ENCODE peak calls at places on chromosomes 7 and 10, in eight cellular contexts. One of them, this sample, is unnamed.

GRCh38 chr7:98276241-98276761 is 5.2 kb upstream of the BRI3 start:
- DNase-seq in cardiac fibroblast: no peak
- DNase-seq in ovary: no peak
- DNase-seq in prostate gland: peak; percentile 71
- DNase-seq in cardiac muscle cell: peak; percentile 81
- DNase-seq in astrocyte: no peak
- DNase-seq in CD8-positive, alpha-beta T cell: no peak
- DNase-seq in upper lobe of right lung: no peak
- DNase-seq in this sample: peak; percentile 84

GRCh38 chr10:132882069-132882468 is 60.3 kb downstream of the CFAP46 start:
- DNase-seq in prostate gland: no peak
- DNase-seq in cardiac fibroblast: no peak
- DNase-seq in cardiac muscle cell: no peak
- DNase-seq in ovary: no peak
- DNase-seq in CD8-positive, alpha-beta T cell: no peak
- DNase-seq in astrocyte: no peak
- DNase-seq in upper lobe of right lung: peak; percentile 20
- DNase-seq in this sample: no peak

GRCh38 chr10:133438711-133439273 is 14.4 kb upstream of the SPRN start:
- DNase-seq in upper lobe of right lung: no peak
- DNase-seq in cardiac muscle cell: peak; percentile 13
- DNase-seq in cardiac fibroblast: peak; percentile 49
- DNase-seq in prostate gland: no peak
- DNase-seq in astrocyte: no peak
- DNase-seq in CD8-positive, alpha-beta T cell: no peak
- DNase-seq in ovary: peak; percentile 4
- DNase-seq in this sample: no peak

GRCh38 chr10:63722537-63722936 is 201.3 kb downstream of the REEP3 start:
- DNase-seq in prostate gland: peak; percentile 79
- DNase-seq in ovary: no peak
- DNase-seq in CD8-positive, alpha-beta T cell: no peak
- DNase-seq in upper lobe of right lung: no peak
- DNase-seq in cardiac fibroblast: peak; percentile 61
- DNase-seq in cardiac muscle cell: peak; percentile 72
- DNase-seq in astrocyte: peak; percentile 90
- DNase-seq in this sample: peak; percentile 34

GRCh38 chr10:34102237-34102673 is 712.8 kb downstream of the PARD3 start:
- DNase-seq in prostate gland: peak; percentile 25
- DNase-seq in cardiac muscle cell: peak; percentile 81
- DNase-seq in cardiac fibroblast: peak; percentile 83
- DNase-seq in ovary: peak; percentile 64
- DNase-seq in CD8-positive, alpha-beta T cell: no peak
- DNase-seq in upper lobe of right lung: no peak
- DNase-seq in astrocyte: peak; percentile 41
- DNase-seq in this sample: no peak

GRCh38 chr10:91614254-91614624 is 18.6 kb downstream of the PPP1R3C start:
- DNase-seq in CD8-positive, alpha-beta T cell: no peak
- DNase-seq in upper lobe of right lung: no peak
- DNase-seq in prostate gland: no peak
- DNase-seq in cardiac fibroblast: peak; percentile 92
- DNase-seq in ovary: no peak
- DNase-seq in astrocyte: peak; percentile 98
- DNase-seq in cardiac muscle cell: peak; percentile 75
- DNase-seq in this sample: peak; percentile 85

GRCh38 chr10:23535381-23535780 is 96.5 kb downstream of the OTUD1 start:
- DNase-seq in cardiac muscle cell: no peak
- DNase-seq in ovary: no peak
- DNase-seq in prostate gland: no peak
- DNase-seq in upper lobe of right lung: no peak
- DNase-seq in cardiac fibroblast: no peak
- DNase-seq in CD8-positive, alpha-beta T cell: no peak
- DNase-seq in astrocyte: no peak
- DNase-seq in this sample: no peak

GRCh38 chr7:143367972-143368371 is 5.5 kb upstream of the FAM131B start:
- DNase-seq in cardiac fibroblast: peak; percentile 9
- DNase-seq in upper lobe of right lung: no peak
- DNase-seq in astrocyte: no peak
- DNase-seq in cardiac muscle cell: no peak
- DNase-seq in prostate gland: no peak
- DNase-seq in CD8-positive, alpha-beta T cell: no peak
- DNase-seq in ovary: no peak
- DNase-seq in this sample: no peak

GRCh38 chr7:142194201-142194600 is 63.7 kb downstream of the PRSS58 start:
- DNase-seq in CD8-positive, alpha-beta T cell: no peak
- DNase-seq in prostate gland: no peak
- DNase-seq in astrocyte: peak; percentile 49
- DNase-seq in upper lobe of right lung: no peak
- DNase-seq in cardiac muscle cell: no peak
- DNase-seq in ovary: no peak
- DNase-seq in cardiac fibroblast: peak; percentile 10
- DNase-seq in this sample: no peak

GRCh38 chr10:36671607-36672006 is 453.8 kb upstream of the ANKRD30A start:
- DNase-seq in ovary: no peak
- DNase-seq in cardiac fibroblast: peak; percentile 77
- DNase-seq in cardiac muscle cell: no peak
- DNase-seq in CD8-positive, alpha-beta T cell: no peak
- DNase-seq in prostate gland: no peak
- DNase-seq in astrocyte: peak; percentile 73
- DNase-seq in upper lobe of right lung: no peak
- DNase-seq in this sample: no peak

GRCh38 chr7:149565096-149565382 is 67.4 kb upstream of the ZNF746 start:
- DNase-seq in astrocyte: no peak
- DNase-seq in ovary: no peak
- DNase-seq in cardiac fibroblast: no peak
- DNase-seq in CD8-positive, alpha-beta T cell: no peak
- DNase-seq in cardiac muscle cell: no peak
- DNase-seq in prostate gland: no peak
- DNase-seq in upper lobe of right lung: no peak
- DNase-seq in this sample: no peak

GRCh38 chr10:110802090-110802489 is 69.6 kb upstream of the PDCD4 start:
- DNase-seq in astrocyte: peak; percentile 74
- DNase-seq in cardiac fibroblast: peak; percentile 54
- DNase-seq in upper lobe of right lung: no peak
- DNase-seq in cardiac muscle cell: peak; percentile 80
- DNase-seq in CD8-positive, alpha-beta T cell: no peak
- DNase-seq in ovary: no peak
- DNase-seq in prostate gland: no peak
- DNase-seq in this sample: peak; percentile 75

GRCh38 chr10:75238182-75239180 is 2.7 kb upstream of the COMTD1 start:
- DNase-seq in prostate gland: no peak
- DNase-seq in cardiac muscle cell: no peak
- DNase-seq in cardiac fibroblast: no peak
- DNase-seq in upper lobe of right lung: peak; percentile 72
- DNase-seq in ovary: no peak
- DNase-seq in CD8-positive, alpha-beta T cell: no peak
- DNase-seq in astrocyte: no peak
- DNase-seq in this sample: no peak

GRCh38 chr7:81594767-81595166 is 175.1 kb downstream of the HGF start:
- DNase-seq in cardiac fibroblast: peak; percentile 82
- DNase-seq in CD8-positive, alpha-beta T cell: no peak
- DNase-seq in cardiac muscle cell: peak; percentile 95
- DNase-seq in astrocyte: peak; percentile 64
- DNase-seq in upper lobe of right lung: no peak
- DNase-seq in prostate gland: no peak
- DNase-seq in ovary: no peak
- DNase-seq in this sample: peak; percentile 43

GRCh38 chr10:34489973-34490372 is 325.1 kb downstream of the PARD3 start:
- DNase-seq in astrocyte: peak; percentile 82
- DNase-seq in ovary: no peak
- DNase-seq in CD8-positive, alpha-beta T cell: no peak
- DNase-seq in cardiac fibroblast: peak; percentile 61
- DNase-seq in prostate gland: no peak
- DNase-seq in cardiac muscle cell: peak; percentile 52
- DNase-seq in upper lobe of right lung: no peak
- DNase-seq in this sample: no peak

GRCh38 chr7:50315739-50316671 is 11.5 kb downstream of the IKZF1 start:
- DNase-seq in astrocyte: no peak
- DNase-seq in CD8-positive, alpha-beta T cell: peak; percentile 44
- DNase-seq in cardiac fibroblast: no peak
- DNase-seq in prostate gland: no peak
- DNase-seq in upper lobe of right lung: no peak
- DNase-seq in cardiac muscle cell: no peak
- DNase-seq in ovary: no peak
- DNase-seq in this sample: no peak

GRCh38 chr7:132322981-132323380 is 253.3 kb downstream of the PLXNA4 start:
- DNase-seq in cardiac muscle cell: no peak
- DNase-seq in CD8-positive, alpha-beta T cell: no peak
- DNase-seq in astrocyte: no peak
- DNase-seq in upper lobe of right lung: no peak
- DNase-seq in prostate gland: no peak
- DNase-seq in ovary: no peak
- DNase-seq in cardiac fibroblast: no peak
- DNase-seq in this sample: no peak

GRCh38 chr7:132317856-132318255 is 258.4 kb downstream of the PLXNA4 start:
- DNase-seq in cardiac muscle cell: no peak
- DNase-seq in cardiac fibroblast: no peak
- DNase-seq in astrocyte: no peak
- DNase-seq in prostate gland: no peak
- DNase-seq in CD8-positive, alpha-beta T cell: no peak
- DNase-seq in ovary: no peak
- DNase-seq in upper lobe of right lung: no peak
- DNase-seq in this sample: no peak

GRCh38 chr7:132319481-132319880 is 256.8 kb downstream of the PLXNA4 start:
- DNase-seq in CD8-positive, alpha-beta T cell: no peak
- DNase-seq in prostate gland: no peak
- DNase-seq in astrocyte: no peak
- DNase-seq in ovary: no peak
- DNase-seq in cardiac muscle cell: no peak
- DNase-seq in upper lobe of right lung: no peak
- DNase-seq in cardiac fibroblast: no peak
- DNase-seq in this sample: no peak

GRCh38 chr7:132321387-132321786 is 254.9 kb downstream of the PLXNA4 start:
- DNase-seq in upper lobe of right lung: no peak
- DNase-seq in CD8-positive, alpha-beta T cell: no peak
- DNase-seq in cardiac muscle cell: peak; percentile 24
- DNase-seq in cardiac fibroblast: no peak
- DNase-seq in ovary: no peak
- DNase-seq in prostate gland: no peak
- DNase-seq in astrocyte: no peak
- DNase-seq in this sample: no peak

GRCh38 chr7:132318338-132319318 is 257.6 kb downstream of the PLXNA4 start:
- DNase-seq in CD8-positive, alpha-beta T cell: peak; percentile 70
- DNase-seq in prostate gland: peak; percentile 82
- DNase-seq in upper lobe of right lung: peak; percentile 90
- DNase-seq in astrocyte: peak; percentile 65
- DNase-seq in cardiac fibroblast: peak; percentile 83
- DNase-seq in cardiac muscle cell: peak; percentile 92
- DNase-seq in ovary: peak; percentile 87
- DNase-seq in this sample: peak; percentile 47
- H3K4me3 ChIP-seq in CD8-positive, alpha-beta T cell: no peak overlapping the region
- H3K4me3 ChIP-seq in prostate gland: no peak overlapping the region
- H3K4me3 ChIP-seq in upper lobe of right lung: no peak overlapping the region
- H3K4me3 ChIP-seq in astrocyte: no peak overlapping the region
- H3K4me3 ChIP-seq in cardiac fibroblast: no peak overlapping the region
- H3K4me3 ChIP-seq in cardiac muscle cell: no peak overlapping the region
- H3K4me3 ChIP-seq in ovary: no peak overlapping the region
- H3K4me3 ChIP-seq in this sample: no peak overlapping the region

GRCh38 chr7:118590107-118590506 is 365.6 kb downstream of the ANKRD7 start:
- DNase-seq in CD8-positive, alpha-beta T cell: no peak
- DNase-seq in prostate gland: no peak
- DNase-seq in cardiac muscle cell: no peak
- DNase-seq in ovary: no peak
- DNase-seq in upper lobe of right lung: no peak
- DNase-seq in cardiac fibroblast: no peak
- DNase-seq in astrocyte: no peak
- DNase-seq in this sample: no peak
- TF ChIP-seq CTCF in CD8-positive, alpha-beta T cell: no peak
- TF ChIP-seq CTCF in prostate gland: no peak
- TF ChIP-seq CTCF in cardiac muscle cell: no peak
- TF ChIP-seq CTCF in ovary: no peak
- TF ChIP-seq CTCF in upper lobe of right lung: peak; percentile 19
- TF ChIP-seq CTCF in cardiac fibroblast: peak; percentile 11
- TF ChIP-seq CTCF in astrocyte: peak; percentile 21
- TF ChIP-seq CTCF in this sample: peak; percentile 48

GRCh38 chr7:104327963-104328307 is 468 bp upstream of the LHFPL3 start:
- DNase-seq in cardiac fibroblast: no peak
- DNase-seq in upper lobe of right lung: no peak
- DNase-seq in astrocyte: no peak
- DNase-seq in prostate gland: no peak
- DNase-seq in cardiac muscle cell: no peak
- DNase-seq in CD8-positive, alpha-beta T cell: no peak
- DNase-seq in ovary: no peak
- DNase-seq in this sample: no peak

GRCh38 chr7:104327534-104327933 is 869 bp upstream of the LHFPL3 start:
- DNase-seq in ovary: no peak
- DNase-seq in astrocyte: no peak
- DNase-seq in prostate gland: peak; percentile 13
- DNase-seq in upper lobe of right lung: no peak
- DNase-seq in cardiac muscle cell: no peak
- DNase-seq in CD8-positive, alpha-beta T cell: no peak
- DNase-seq in cardiac fibroblast: no peak
- DNase-seq in this sample: no peak

GRCh38 chr7:104328308-104328969 is at the start of gene LHFPL3:
- DNase-seq in upper lobe of right lung: no peak
- DNase-seq in CD8-positive, alpha-beta T cell: no peak
- DNase-seq in astrocyte: no peak
- DNase-seq in cardiac muscle cell: peak; percentile 6
- DNase-seq in cardiac fibroblast: peak; percentile 1
- DNase-seq in ovary: no peak
- DNase-seq in prostate gland: no peak
- DNase-seq in this sample: no peak

DNA sequence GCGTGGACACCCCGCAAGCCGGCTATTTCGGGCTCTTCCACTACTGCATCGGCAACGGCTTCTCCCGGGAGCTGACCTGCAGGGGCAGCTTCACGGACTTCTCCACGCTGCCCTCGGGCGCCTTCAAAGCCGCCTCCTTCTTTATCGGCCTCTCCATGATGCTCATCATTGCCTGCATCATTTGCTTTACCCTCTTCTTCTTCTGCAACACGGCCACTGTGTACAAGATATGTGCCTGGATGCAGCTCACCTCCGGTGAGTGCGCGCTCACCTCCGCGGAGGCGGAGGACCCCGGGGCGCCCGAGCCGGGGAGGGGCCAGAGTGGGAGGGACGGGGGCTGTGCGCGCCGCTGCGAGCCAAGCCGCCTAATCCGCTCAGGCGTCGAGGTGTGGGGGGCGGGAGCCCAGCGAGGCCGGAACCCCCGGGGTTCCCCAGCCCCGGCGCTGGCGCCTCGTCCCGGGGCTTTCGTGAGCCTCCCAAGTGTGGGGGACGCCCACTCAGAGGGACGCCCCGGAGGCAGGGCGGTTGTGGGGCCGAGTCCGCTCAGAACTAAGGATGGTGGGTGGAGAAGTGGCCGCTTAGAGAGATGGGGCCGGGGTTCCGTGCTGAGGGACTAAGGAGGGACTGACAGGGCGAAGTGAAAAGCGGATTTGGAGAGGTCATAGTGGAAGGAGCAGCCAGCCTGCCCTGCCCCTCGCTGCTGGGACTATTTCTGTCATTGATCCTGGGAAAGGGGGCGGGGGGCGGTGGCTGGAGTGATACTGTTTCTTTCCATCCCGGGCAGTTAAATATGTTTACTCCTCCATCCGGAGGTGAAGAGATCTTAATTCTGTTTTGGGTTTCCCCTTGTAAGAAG is 795 bp downstream of the LHFPL3 start:
- DNase-seq in astrocyte: no peak
- DNase-seq in ovary: no peak
- DNase-seq in CD8-positive, alpha-beta T cell: no peak
- DNase-seq in cardiac fibroblast: no peak
- DNase-seq in upper lobe of right lung: no peak
- DNase-seq in cardiac muscle cell: peak; percentile 2
- DNase-seq in prostate gland: no peak
- DNase-seq in this sample: no peak
- H3K4me3 ChIP-seq in astrocyte: peak overlapping the region; percentile 56
- H3K4me3 ChIP-seq in ovary: no peak overlapping the region
- H3K4me3 ChIP-seq in CD8-positive, alpha-beta T cell: no peak overlapping the region
- H3K4me3 ChIP-seq in cardiac fibroblast: no peak overlapping the region
- H3K4me3 ChIP-seq in upper lobe of right lung: no peak overlapping the region
- H3K4me3 ChIP-seq in cardiac muscle cell: peak overlapping the region; percentile 26
- H3K4me3 ChIP-seq in prostate gland: peak overlapping the region; percentile 21
- H3K4me3 ChIP-seq in this sample: peak overlapping the region; percentile 44

GRCh38 chr10:84820121-84820520 is 491.7 kb downstream of the CCSER2 start:
- DNase-seq in astrocyte: no peak
- DNase-seq in upper lobe of right lung: no peak
- DNase-seq in cardiac muscle cell: no peak
- DNase-seq in prostate gland: no peak
- DNase-seq in ovary: no peak
- DNase-seq in cardiac fibroblast: no peak
- DNase-seq in CD8-positive, alpha-beta T cell: no peak
- DNase-seq in this sample: no peak
- TF ChIP-seq CTCF in astrocyte: no peak
- TF ChIP-seq CTCF in upper lobe of right lung: peak; percentile 12
- TF ChIP-seq CTCF in cardiac muscle cell: no peak
- TF ChIP-seq CTCF in prostate gland: no peak
- TF ChIP-seq CTCF in ovary: no peak
- TF ChIP-seq CTCF in cardiac fibroblast: no peak
- TF ChIP-seq CTCF in CD8-positive, alpha-beta T cell: no peak
- TF ChIP-seq CTCF in this sample: peak; percentile 10

This sample was measured in retinal pigment epithelial cell.